ENCODE peak calls at places on chromosomes 16 and 17, in six cellular contexts. N is PC-3, V is GM23338, F is HCT116, G is hepatocyte, D is neural progenitor cell. Z is an unnamed sample.

GRCh38 chr17:44768505-44769142 is 9.8 kb downstream of the ADAM11 start:
- DNase-seq in D (no peak), V (no peak), N (no peak), F (no peak), G (no peak), Z (no peak)

GRCh38 chr16:87918866-87919680 is 17.3 kb downstream of the CA5A start:
- DNase-seq in D (no peak), G (no peak), F (no peak), N (no peak), V (no peak), Z (no peak)

GRCh38 chr17:59234631-59235030 is 14.3 kb downstream of the GDPD1 start:
- DNase-seq in D (no peak), V (no peak), G (no peak), N (no peak), F (no peak), Z (no peak)

GRCh38 chr17:68198931-68199836 is 48.7 kb upstream of the AMZ2 start:
- DNase-seq in G (peak; percentile 29), D (peak; percentile 53), N (peak; percentile 19), F (no peak), V (peak; percentile 58), Z (no peak)

GRCh38 chr17:80191192-80191591 is 21.4 kb downstream of the CARD14 start:
- DNase-seq in V (peak; percentile 75), D (peak; percentile 55), G (no peak), F (no peak), N (no peak), Z (no peak)

GRCh38 chr17:47316316-47316715 is 7.4 kb upstream of the EFCAB13 start:
- DNase-seq in F (no peak), G (peak; percentile 58), N (peak; percentile 34), V (no peak), D (no peak), Z (no peak)

GRCh38 chr17:48795444-48796162 is 21.4 kb downstream of the TTLL6 start:
- DNase-seq in D (no peak), G (peak; percentile 80), V (no peak), N (peak; percentile 73), F (peak; percentile 36), Z (no peak)

GRCh38 chr17:50200447-50201225 is 795 bp downstream of the COL1A1 start:
- DNase-seq in F (peak; percentile 88), D (peak; percentile 96), N (peak; percentile 93), G (peak; percentile 97), V (peak; percentile 95), Z (peak; percentile 85)

GRCh38 chr17:67232441-67232840 is 12.6 kb downstream of the HELZ start:
- DNase-seq in D (no peak), V (no peak), F (no peak), N (no peak), G (no peak), Z (no peak)

GRCh38 chr17:43813386-43813785 is 19.6 kb downstream of the MPP3 start:
- DNase-seq in G (no peak), D (no peak), F (no peak), V (no peak), N (no peak), Z (no peak)

GRCh38 chr16:49601541-49601940 is 227.9 kb downstream of the C16orf78 start:
- DNase-seq in D (no peak), N (no peak), G (no peak), F (no peak), V (no peak), Z (no peak)

GRCh38 chr17:12619444-12620199 is 46.1 kb upstream of the MYOCD start:
- DNase-seq in G (no peak), V (no peak), D (no peak), F (no peak), N (no peak), Z (no peak)

GRCh38 chr17:9862191-9862590 is 36.5 kb downstream of the GLP2R start:
- DNase-seq in V (no peak), D (no peak), G (no peak), F (no peak), N (peak; percentile 11), Z (no peak)

GRCh38 chr17:76492250-76492988 is 8.8 kb downstream of the RHBDF2 start:
- DNase-seq in D (no peak), G (no peak), F (no peak), N (no peak), V (no peak), Z (peak; percentile 81)

GRCh38 chr16:67542464-67542863 is 13.8 kb downstream of the RIPOR1 start:
- DNase-seq in G (no peak), N (peak; percentile 30), F (peak; percentile 59), D (no peak), V (peak; percentile 32), Z (peak; percentile 85)

GRCh38 chr16:4537376-4538066 is 1.1 kb downstream of the CDIP1 start:
- DNase-seq in F (no peak), G (no peak), V (peak; percentile 80), N (no peak), D (peak; percentile 39), Z (no peak)

GRCh38 chr16:54679531-54679930 is 251.1 kb upstream of the IRX5 start:
- DNase-seq in D (no peak), N (no peak), G (no peak), F (no peak), V (no peak), Z (no peak)

GRCh38 chr16:11546522-11547485 is 39.9 kb downstream of the LITAF start:
- DNase-seq in V (no peak), D (no peak), G (no peak), F (no peak), N (peak; percentile 17), Z (no peak)

GRCh38 chr17:77649717-77650211 is 308.7 kb upstream of the TNRC6C start:
- DNase-seq in N (peak; percentile 66), D (no peak), V (no peak), G (no peak), F (peak; percentile 42), Z (peak; percentile 56)

GRCh38 chr16:54040975-54041374 is 245.6 kb downstream of the IRX3 start:
- DNase-seq in D (no peak), F (no peak), G (no peak), V (no peak), N (no peak), Z (no peak)

GRCh38 chr17:79995691-79996090 is 40.0 kb downstream of the TBC1D16 start:
- DNase-seq in G (no peak), D (no peak), N (no peak), V (no peak), F (no peak), Z (no peak)

GRCh38 chr17:18159551-18160120 is 24.0 kb upstream of the ALKBH5 start:
- DNase-seq in G (no peak), V (no peak), F (no peak), D (no peak), N (no peak), Z (no peak)

GRCh38 chr17:66829386-66829864 is 5.5 kb upstream of the CACNG5 start:
- DNase-seq in N (peak; percentile 77), D (peak; percentile 87), F (no peak), G (peak; percentile 91), V (peak; percentile 92), Z (no peak)

GRCh38 chr16:22081050-22081449 is 11.3 kb upstream of the VWA3A start:
- DNase-seq in F (no peak), G (no peak), D (no peak), V (no peak), N (no peak), Z (no peak)

GRCh38 chr17:79777844-79778503 is at the start of gene CBX2:
- DNase-seq in F (peak; percentile 32), G (peak; percentile 93), V (peak; percentile 86), D (peak; percentile 94), N (peak; percentile 78), Z (peak; percentile 88)

GRCh38 chr16:80788016-80788415 is 16.4 kb downstream of the CDYL2 start:
- DNase-seq in D (no peak), N (no peak), F (no peak), V (no peak), G (no peak), Z (no peak)

GRCh38 chr17:50269477-50270429 is 4.5 kb upstream of the TMEM92 start:
- DNase-seq in F (peak; percentile 60), G (peak; percentile 86), V (peak; percentile 88), D (peak; percentile 75), N (peak; percentile 88), Z (peak; percentile 66)

GRCh38 chr17:45371414-45372324 is 54.8 kb upstream of the MAP3K14 start:
- DNase-seq in D (peak; percentile 92), F (peak; percentile 92), G (peak; percentile 95), V (peak; percentile 95), N (peak; percentile 83), Z (no peak)

GRCh38 chr17:40463122-40463550 is 19.9 kb downstream of the IGFBP4 start:
- DNase-seq in G (no peak), F (no peak), N (no peak), V (peak; percentile 53), D (peak; percentile 44), Z (no peak)

GRCh38 chr17:41002814-41003213 is 3.1 kb upstream of the KRTAP3-2 start:
- DNase-seq in V (no peak), N (peak; percentile 61), G (no peak), D (no peak), F (no peak), Z (no peak)

GRCh38 chr17:22692066-22692800 is 999.9 kb downstream of the KCNJ18 start:
- DNase-seq in N (no peak), V (no peak), D (no peak), G (no peak), F (no peak), Z (no peak)

DNA sequence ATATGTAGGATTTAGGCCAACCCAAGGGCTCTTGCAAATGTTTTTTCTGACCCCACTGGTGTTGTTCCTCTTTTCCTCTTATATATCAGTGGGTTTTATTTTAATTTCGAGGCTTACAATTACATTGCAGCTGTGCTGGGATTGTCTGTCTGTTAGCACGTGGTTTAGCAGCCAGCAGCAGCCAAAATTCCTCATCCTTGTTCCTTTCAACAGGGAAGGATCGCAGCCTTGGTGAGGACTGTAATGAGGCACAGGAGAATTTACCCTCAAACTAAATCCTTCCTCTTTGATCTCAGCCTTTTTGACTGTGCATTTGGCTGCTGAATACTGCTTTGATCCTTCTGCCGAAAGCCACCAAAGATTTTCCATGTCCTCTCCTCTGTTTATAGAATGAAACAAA is 26.6 kb upstream of the CES5A start:
- DNase-seq in G (no peak), F (no peak), N (no peak), D (peak; percentile 42), V (no peak), Z (no peak)
- H2AFZ ChIP-seq in G (no peak overlapping the region), F (no peak overlapping the region), N (no peak overlapping the region), D (no peak overlapping the region), V (no peak overlapping the region), Z (no peak overlapping the region)

GRCh38 chr17:13862341-13862740 is 207.0 kb upstream of the COX10 start:
- DNase-seq in N (no peak), V (no peak), F (no peak), D (no peak), G (no peak), Z (peak; percentile 4)
- TF ChIP-seq EZH2phosphoT487 in N (no peak), V (no peak), F (no peak), D (no peak), G (no peak), Z (no peak)

GRCh38 chr17:35338230-35338629 is 35.2 kb downstream of the SLFN11 start:
- DNase-seq in V (no peak), G (no peak), N (no peak), F (no peak), D (no peak), Z (no peak)
- H2AFZ ChIP-seq in V (no peak overlapping the region), G (no peak overlapping the region), N (no peak overlapping the region), F (no peak overlapping the region), D (no peak overlapping the region), Z (no peak overlapping the region)

DNA sequence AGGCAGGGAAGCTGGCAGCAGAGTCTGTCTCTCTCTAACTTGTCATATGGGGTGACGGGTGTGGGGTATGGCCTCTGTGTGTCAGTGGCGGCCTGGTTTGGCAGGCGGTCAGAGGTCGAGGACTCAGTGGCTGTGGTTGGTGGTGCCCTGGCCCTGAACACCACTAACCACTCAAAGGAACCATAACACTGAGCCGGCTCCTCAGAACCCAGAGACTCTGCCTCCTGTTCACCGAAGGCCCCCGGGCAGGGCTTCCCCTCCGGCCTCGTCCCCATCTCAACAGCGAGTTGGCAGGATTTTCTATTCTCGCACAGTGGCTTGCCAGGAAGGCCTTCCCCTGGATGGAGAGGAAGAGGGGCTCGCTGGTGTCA is 638 bp downstream of the P2RX1 start:
- DNase-seq in F (no peak), N (no peak), V (no peak), D (no peak), G (no peak), Z (no peak)
- TF ChIP-seq EZH2phosphoT487 in F (no peak), N (no peak), V (no peak), D (no peak), G (no peak), Z (no peak)

Z was measured in OCI-LY7.